ENCODE peak calls at places on chromosomes 3 and 15, in five cellular contexts. Y is endodermal cell; N is cardiac muscle cell; Q is CD4-positive, CD25-positive, alpha-beta regulatory T cell; L is uterus. U is an unnamed sample.

GRCh38 chr15:78810377-78811123 is 714 bp downstream of the ADAMTS7 start:
- DNase-seq in L (peak; percentile 49), Q (no peak), Y (peak; percentile 85), N (peak; percentile 71), U (no peak)

GRCh38 chr15:48149858-48150257 is 28.2 kb downstream of the MYEF2 start:
- DNase-seq in L (no peak), N (peak; percentile 47), Q (no peak), Y (no peak), U (no peak)

GRCh38 chr3:20668411-20668810 is 482.4 kb upstream of the SGO1 start:
- DNase-seq in Y (peak; percentile 78), Q (no peak), N (peak; percentile 25), L (no peak), U (no peak)

GRCh38 chr3:156687023-156687422 is 12.6 kb downstream of the TIPARP start:
- DNase-seq in Q (no peak), Y (no peak), N (no peak), L (no peak), U (no peak)

GRCh38 chr3:7953449-7954015 is 548.1 kb upstream of the LMCD1 start:
- DNase-seq in Q (no peak), N (no peak), L (no peak), Y (no peak), U (no peak)

GRCh38 chr3:46276497-46277099 is 34.3 kb downstream of the CCR3 start:
- DNase-seq in Y (peak; percentile 89), L (peak; percentile 19), Q (peak; percentile 44), N (peak; percentile 3), U (no peak)

GRCh38 chr15:39204031-39204430 is 376.8 kb upstream of the THBS1 start:
- DNase-seq in Y (no peak), Q (no peak), L (no peak), N (peak; percentile 45), U (no peak)

GRCh38 chr3:66748175-66748876 is 247.5 kb upstream of the LRIG1 start:
- DNase-seq in N (no peak), L (no peak), Q (no peak), Y (no peak), U (no peak)

GRCh38 chr15:41978534-41978933 is 6.2 kb upstream of the EHD4 start:
- DNase-seq in L (peak; percentile 8), Y (peak; percentile 39), Q (no peak), N (no peak), U (no peak)

GRCh38 chr15:88232771-88233170 is 23.8 kb downstream of the NTRK3 start:
- DNase-seq in Y (no peak), Q (no peak), L (no peak), N (no peak), U (no peak)

GRCh38 chr15:33547876-33548275 is 237.1 kb downstream of the RYR3 start:
- DNase-seq in L (no peak), Y (peak; percentile 95), Q (no peak), N (peak; percentile 39), U (no peak)

GRCh38 chr15:52331490-52332240 is 36.1 kb upstream of the MYO5C start:
- DNase-seq in L (no peak), Y (peak; percentile 53), N (peak; percentile 63), Q (peak; percentile 15), U (no peak)

GRCh38 chr3:159902531-159903314 is 85.9 kb upstream of the IL12A start:
- DNase-seq in L (no peak), Q (no peak), N (no peak), Y (peak; percentile 55), U (no peak)

GRCh38 chr3:49476563-49476962 is 6.5 kb downstream of the DAG1 start:
- DNase-seq in Q (no peak), Y (no peak), N (no peak), L (no peak), U (no peak)

GRCh38 chr3:12143949-12144504 is 14.7 kb downstream of the TIMP4 start:
- DNase-seq in Y (no peak), N (peak; percentile 96), L (peak; percentile 67), Q (no peak), U (peak; percentile 98)

GRCh38 chr15:41585140-41586047 is 26.4 kb downstream of the TYRO3 start:
- DNase-seq in Q (no peak), N (peak; percentile 66), Y (peak; percentile 81), L (peak; percentile 56), U (no peak)

GRCh38 chr3:21704796-21705195 is 46.2 kb downstream of the ZNF385D start:
- DNase-seq in L (no peak), Q (no peak), N (no peak), Y (no peak), U (no peak)

GRCh38 chr3:31173118-31173718 is 278.8 kb upstream of the GADL1 start:
- DNase-seq in Q (no peak), N (no peak), Y (no peak), L (no peak), U (no peak)

DNA sequence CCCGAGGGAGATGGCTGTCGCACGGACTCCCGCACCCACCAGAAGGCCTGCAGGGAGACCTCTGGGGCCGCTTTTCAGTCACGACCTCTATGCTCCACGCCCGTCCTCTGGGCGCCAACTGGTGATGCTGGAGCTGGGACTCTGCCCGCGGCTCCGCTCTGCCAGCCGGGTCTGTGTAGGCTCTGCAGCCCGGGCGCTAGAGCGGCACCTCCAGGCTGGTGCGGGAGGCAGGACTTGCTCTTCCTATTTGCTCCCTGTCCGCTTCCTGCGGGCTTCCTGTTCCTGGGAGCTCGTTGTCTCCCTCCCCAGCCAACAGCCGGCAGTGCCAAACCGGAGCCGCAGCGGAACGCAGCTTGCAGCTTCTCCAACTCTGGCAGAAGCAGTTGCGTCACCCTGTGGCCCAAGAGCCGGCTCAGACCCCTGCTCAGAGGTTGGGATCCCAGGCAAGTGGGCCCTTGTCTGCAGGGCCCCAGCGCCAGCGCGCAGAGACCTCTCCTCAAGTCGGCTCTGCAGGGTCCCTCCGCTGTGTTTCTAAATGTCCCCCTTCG is 285.9 kb downstream of the XXYLT1 start:
- DNase-seq in N (peak; percentile 91), L (peak; percentile 59), Q (no peak), Y (peak; percentile 96), U (peak; percentile 76)
- H3K4me3 ChIP-seq in N (no peak overlapping the region), L (peak overlapping the region; percentile 18), Q (no peak overlapping the region), Y (no peak overlapping the region), U (peak overlapping the region; percentile 61)

DNA sequence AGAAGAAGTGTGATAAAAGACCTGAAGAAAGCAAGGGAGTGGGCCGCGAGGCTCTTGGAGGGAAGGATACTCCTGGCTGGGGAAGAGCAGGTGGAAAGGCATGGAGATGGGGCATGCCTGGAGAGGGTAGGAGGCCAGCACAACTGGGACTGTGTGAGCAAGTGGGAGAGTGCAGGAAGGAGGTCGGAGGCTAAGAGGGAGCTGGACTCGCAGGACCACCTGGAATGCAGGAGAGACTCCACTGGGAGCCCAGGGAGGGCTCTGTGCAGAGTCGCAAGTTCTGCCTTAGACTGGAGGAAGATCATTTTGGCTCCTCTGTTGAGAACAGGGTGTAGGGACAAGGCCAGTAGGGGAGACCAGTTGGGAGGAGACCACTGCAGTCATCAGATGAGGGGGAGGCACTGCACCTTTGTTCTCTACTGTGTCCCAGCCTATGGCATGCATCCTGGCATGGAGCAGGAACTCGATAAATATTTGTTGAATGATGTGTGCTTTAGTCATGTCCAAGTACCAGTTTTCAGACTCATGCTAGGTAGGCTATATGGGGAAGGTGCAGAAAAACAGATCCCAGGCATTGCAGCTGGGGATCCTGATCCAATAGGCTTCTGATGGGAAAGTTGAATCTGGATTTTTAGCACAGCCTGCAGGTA is 13.7 kb downstream of the FAM107A start:
- DNase-seq in N (no peak), Y (peak; percentile 54), Q (no peak), L (no peak), U (no peak)
- H3K27ac ChIP-seq in N (no peak overlapping the region), Y (no peak overlapping the region), Q (no peak overlapping the region), L (no peak overlapping the region), U (no peak overlapping the region)

GRCh38 chr15:81493246-81493645 is 119.2 kb upstream of the TMC3 start:
- DNase-seq in N (no peak), L (no peak), Q (no peak), Y (no peak), U (no peak)

GRCh38 chr15:81497226-81497625 is 123.2 kb upstream of the TMC3 start:
- DNase-seq in Y (no peak), L (no peak), Q (no peak), N (no peak), U (no peak)

GRCh38 chr15:81491414-81492101 is 117.5 kb upstream of the TMC3 start:
- DNase-seq in Q (no peak), Y (no peak), L (no peak), N (no peak), U (no peak)

GRCh38 chr15:81492303-81492702 is 118.3 kb upstream of the TMC3 start:
- DNase-seq in L (no peak), Q (no peak), Y (no peak), N (peak; percentile 75), U (no peak)
- H3K4me3 ChIP-seq in L (no peak overlapping the region), Q (no peak overlapping the region), Y (no peak overlapping the region), N (no peak overlapping the region), U (no peak overlapping the region)

DNA sequence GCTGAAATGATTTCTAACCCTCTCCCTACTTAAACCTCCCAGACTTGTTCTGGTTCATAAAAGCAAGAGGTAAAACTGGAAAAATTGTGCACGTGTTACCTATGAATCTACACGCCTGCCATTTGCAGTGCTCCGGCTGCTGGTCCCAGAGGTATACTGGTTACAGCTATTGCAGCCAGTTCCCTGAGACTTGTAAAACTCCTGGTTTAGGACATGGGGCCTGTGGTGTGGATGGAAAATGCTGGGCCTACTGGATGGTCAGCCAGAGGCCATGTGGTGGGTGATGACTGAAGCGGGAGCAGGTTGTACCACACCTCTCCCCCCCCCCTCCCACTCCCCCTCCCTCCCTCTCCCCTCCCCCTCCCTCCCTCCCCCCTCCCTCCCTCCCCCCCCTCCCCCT is 45.0 kb downstream of the SENP2 start:
- DNase-seq in Q (no peak), N (peak; percentile 29), Y (no peak), L (no peak), U (no peak)
- H3K27ac ChIP-seq in Q (no peak overlapping the region), N (peak overlapping the region; percentile 31), Y (no peak overlapping the region), L (peak overlapping the region; percentile 39), U (peak overlapping the region; percentile 57)

GRCh38 chr3:17752441-17752840 is 10.0 kb upstream of the TBC1D5 start:
- DNase-seq in Y (no peak), Q (no peak), N (no peak), L (no peak), U (no peak)

GRCh38 chr3:17749281-17749680 is 6.8 kb upstream of the TBC1D5 start:
- DNase-seq in N (no peak), Q (no peak), L (no peak), Y (no peak), U (no peak)

GRCh38 chr3:17747184-17747889 is 4.9 kb upstream of the TBC1D5 start:
- DNase-seq in L (no peak), Y (no peak), N (no peak), Q (no peak), U (no peak)

GRCh38 chr3:17747890-17748247 is 5.4 kb upstream of the TBC1D5 start:
- DNase-seq in N (no peak), Y (no peak), Q (no peak), L (no peak), U (no peak)

GRCh38 chr3:17749705-17750293 is 7.4 kb upstream of the TBC1D5 start:
- DNase-seq in N (no peak), Q (no peak), L (no peak), Y (no peak), U (no peak)
- H3K4me3 ChIP-seq in N (no peak overlapping the region), Q (peak overlapping the region; percentile 89), L (no peak overlapping the region), Y (no peak overlapping the region), U (peak overlapping the region; percentile 23)

DNA sequence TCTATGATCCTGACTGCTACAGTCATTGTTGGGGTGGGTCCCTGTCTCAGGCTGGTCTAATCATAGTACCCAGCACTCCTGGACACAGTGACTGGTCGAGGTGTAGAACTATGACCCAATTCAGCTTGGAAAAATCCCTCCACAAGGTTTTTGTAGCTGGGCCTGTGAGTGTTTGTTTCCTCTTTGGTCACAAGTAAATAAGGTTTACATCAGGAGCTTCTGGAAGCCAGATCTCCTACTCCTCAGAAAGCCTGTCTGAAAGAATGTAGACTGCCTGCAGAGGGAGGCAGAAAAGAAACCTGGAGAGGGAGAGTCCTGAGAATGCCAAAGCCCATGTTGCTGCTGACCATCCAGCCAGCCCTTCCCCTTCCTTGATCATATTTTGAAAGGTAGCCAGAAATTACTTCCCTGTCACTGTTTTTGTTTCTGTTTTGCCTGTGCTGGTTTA is 123.2 kb downstream of the RAP2B start:
- DNase-seq in Q (no peak), L (no peak), Y (peak; percentile 53), N (peak; percentile 55), U (no peak)
- H3K27ac ChIP-seq in Q (no peak overlapping the region), L (peak overlapping the region; percentile 73), Y (no peak overlapping the region), N (no peak overlapping the region), U (no peak overlapping the region)